ENCODE peak calls at places on chromosomes 1 and 21, in six cellular contexts. One of them, this sample, is unnamed.
A peak's percentile ranks its signal among the peaks of the same experiment; 100 is the strongest.

GRCh38 chr1:205317311-205317917 is 4.1 kb downstream of the NUAK2 start:
- DNase-seq in hippocampal formation: no peak
- DNase-seq in stimulated activated CD4-positive, alpha-beta T cell treated with anti-CD3 and anti-CD28 coated beads, Interleukin-4, amount 100 ng/mL, for 4 hours: no peak
- DNase-seq in HL-60: no peak
- DNase-seq in hypothalamus: no peak
- DNase-seq in B cell: no peak
- DNase-seq in this sample: no peak

GRCh38 chr1:82161651-82162238 is 361.0 kb downstream of the ADGRL2 start:
- DNase-seq in hippocampal formation: no peak
- DNase-seq in stimulated activated CD4-positive, alpha-beta T cell treated with anti-CD3 and anti-CD28 coated beads, Interleukin-4, amount 100 ng/mL, for 4 hours: no peak
- DNase-seq in HL-60: no peak
- DNase-seq in hypothalamus: no peak
- DNase-seq in B cell: no peak
- DNase-seq in this sample: no peak

GRCh38 chr1:246791303-246791918 is 67.2 kb downstream of the SCCPDH start:
- DNase-seq in hippocampal formation: no peak
- DNase-seq in stimulated activated CD4-positive, alpha-beta T cell treated with anti-CD3 and anti-CD28 coated beads, Interleukin-4, amount 100 ng/mL, for 4 hours: no peak
- DNase-seq in HL-60: no peak
- DNase-seq in hypothalamus: no peak
- DNase-seq in B cell: no peak
- DNase-seq in this sample: no peak

GRCh38 chr1:206489980-206490534 is 17.3 kb upstream of the RASSF5 start:
- DNase-seq in hippocampal formation: peak; percentile 50
- DNase-seq in stimulated activated CD4-positive, alpha-beta T cell treated with anti-CD3 and anti-CD28 coated beads, Interleukin-4, amount 100 ng/mL, for 4 hours: peak; percentile 61
- DNase-seq in HL-60: peak; percentile 70
- DNase-seq in hypothalamus: peak; percentile 23
- DNase-seq in B cell: peak; percentile 73
- DNase-seq in this sample: peak; percentile 74

GRCh38 chr1:30977105-30977504 is 68.5 kb upstream of the SDC3 start:
- DNase-seq in hippocampal formation: no peak
- DNase-seq in stimulated activated CD4-positive, alpha-beta T cell treated with anti-CD3 and anti-CD28 coated beads, Interleukin-4, amount 100 ng/mL, for 4 hours: no peak
- DNase-seq in HL-60: no peak
- DNase-seq in hypothalamus: no peak
- DNase-seq in B cell: no peak
- DNase-seq in this sample: no peak

GRCh38 chr1:25106352-25106751 is 126.0 kb downstream of the SYF2 start:
- DNase-seq in hippocampal formation: no peak
- DNase-seq in stimulated activated CD4-positive, alpha-beta T cell treated with anti-CD3 and anti-CD28 coated beads, Interleukin-4, amount 100 ng/mL, for 4 hours: no peak
- DNase-seq in HL-60: no peak
- DNase-seq in hypothalamus: no peak
- DNase-seq in B cell: no peak
- DNase-seq in this sample: no peak

GRCh38 chr1:205480349-205481278 is 23.9 kb upstream of the CDK18 start:
- DNase-seq in hippocampal formation: no peak
- DNase-seq in stimulated activated CD4-positive, alpha-beta T cell treated with anti-CD3 and anti-CD28 coated beads, Interleukin-4, amount 100 ng/mL, for 4 hours: peak; percentile 27
- DNase-seq in HL-60: no peak
- DNase-seq in hypothalamus: no peak
- DNase-seq in B cell: peak; percentile 65
- DNase-seq in this sample: no peak

GRCh38 chr1:55700359-55701130 is 485.4 kb upstream of the USP24 start:
- DNase-seq in hippocampal formation: no peak
- DNase-seq in stimulated activated CD4-positive, alpha-beta T cell treated with anti-CD3 and anti-CD28 coated beads, Interleukin-4, amount 100 ng/mL, for 4 hours: no peak
- DNase-seq in HL-60: no peak
- DNase-seq in hypothalamus: no peak
- DNase-seq in B cell: no peak
- DNase-seq in this sample: no peak

GRCh38 chr1:110777228-110777627 is 95.7 kb upstream of the CD53 start:
- DNase-seq in hippocampal formation: no peak
- DNase-seq in stimulated activated CD4-positive, alpha-beta T cell treated with anti-CD3 and anti-CD28 coated beads, Interleukin-4, amount 100 ng/mL, for 4 hours: no peak
- DNase-seq in HL-60: no peak
- DNase-seq in hypothalamus: no peak
- DNase-seq in B cell: no peak
- DNase-seq in this sample: no peak

GRCh38 chr1:156963621-156964020 is 43.2 kb downstream of the LRRC71 start:
- DNase-seq in hippocampal formation: no peak
- DNase-seq in stimulated activated CD4-positive, alpha-beta T cell treated with anti-CD3 and anti-CD28 coated beads, Interleukin-4, amount 100 ng/mL, for 4 hours: peak; percentile 34
- DNase-seq in HL-60: peak; percentile 72
- DNase-seq in hypothalamus: no peak
- DNase-seq in B cell: no peak
- DNase-seq in this sample: no peak

GRCh38 chr1:3790952-3791351 is 5.3 kb downstream of the LRRC47 start:
- DNase-seq in hippocampal formation: no peak
- DNase-seq in stimulated activated CD4-positive, alpha-beta T cell treated with anti-CD3 and anti-CD28 coated beads, Interleukin-4, amount 100 ng/mL, for 4 hours: no peak
- DNase-seq in HL-60: no peak
- DNase-seq in hypothalamus: no peak
- DNase-seq in B cell: no peak
- DNase-seq in this sample: no peak

GRCh38 chr1:232579958-232580705 is 49.8 kb downstream of the SIPA1L2 start:
- DNase-seq in hippocampal formation: no peak
- DNase-seq in stimulated activated CD4-positive, alpha-beta T cell treated with anti-CD3 and anti-CD28 coated beads, Interleukin-4, amount 100 ng/mL, for 4 hours: no peak
- DNase-seq in HL-60: no peak
- DNase-seq in hypothalamus: no peak
- DNase-seq in B cell: no peak
- DNase-seq in this sample: no peak

GRCh38 chr1:217053666-217054065 is 330.4 kb upstream of the ESRRG start:
- DNase-seq in hippocampal formation: peak; percentile 5
- DNase-seq in stimulated activated CD4-positive, alpha-beta T cell treated with anti-CD3 and anti-CD28 coated beads, Interleukin-4, amount 100 ng/mL, for 4 hours: no peak
- DNase-seq in HL-60: no peak
- DNase-seq in hypothalamus: no peak
- DNase-seq in B cell: no peak
- DNase-seq in this sample: no peak

GRCh38 chr21:41931041-41931451 is 22.8 kb downstream of the C2CD2 start:
- DNase-seq in hippocampal formation: no peak
- DNase-seq in stimulated activated CD4-positive, alpha-beta T cell treated with anti-CD3 and anti-CD28 coated beads, Interleukin-4, amount 100 ng/mL, for 4 hours: no peak
- DNase-seq in HL-60: no peak
- DNase-seq in hypothalamus: no peak
- DNase-seq in B cell: no peak
- DNase-seq in this sample: no peak

GRCh38 chr21:33434770-33435360 is 31.7 kb downstream of the IFNGR2 start:
- DNase-seq in hippocampal formation: no peak
- DNase-seq in stimulated activated CD4-positive, alpha-beta T cell treated with anti-CD3 and anti-CD28 coated beads, Interleukin-4, amount 100 ng/mL, for 4 hours: peak; percentile 20
- DNase-seq in HL-60: peak; percentile 51
- DNase-seq in hypothalamus: no peak
- DNase-seq in B cell: peak; percentile 43
- DNase-seq in this sample: no peak

GRCh38 chr1:184457500-184457899 is 70.7 kb downstream of the C1orf21 start:
- DNase-seq in hippocampal formation: no peak
- DNase-seq in stimulated activated CD4-positive, alpha-beta T cell treated with anti-CD3 and anti-CD28 coated beads, Interleukin-4, amount 100 ng/mL, for 4 hours: no peak
- DNase-seq in HL-60: no peak
- DNase-seq in hypothalamus: no peak
- DNase-seq in B cell: no peak
- DNase-seq in this sample: no peak

GRCh38 chr1:56563045-56563444 is 16.3 kb downstream of the PLPP3 start:
- DNase-seq in hippocampal formation: no peak
- DNase-seq in stimulated activated CD4-positive, alpha-beta T cell treated with anti-CD3 and anti-CD28 coated beads, Interleukin-4, amount 100 ng/mL, for 4 hours: no peak
- DNase-seq in HL-60: no peak
- DNase-seq in hypothalamus: peak; percentile 8
- DNase-seq in B cell: no peak
- DNase-seq in this sample: no peak

GRCh38 chr21:15455819-15456462 is 273.8 kb upstream of the USP25 start:
- DNase-seq in hippocampal formation: no peak
- DNase-seq in stimulated activated CD4-positive, alpha-beta T cell treated with anti-CD3 and anti-CD28 coated beads, Interleukin-4, amount 100 ng/mL, for 4 hours: no peak
- DNase-seq in HL-60: no peak
- DNase-seq in hypothalamus: no peak
- DNase-seq in B cell: no peak
- DNase-seq in this sample: no peak

GRCh38 chr21:36156815-36157670 is at the start of gene DOP1B:
- DNase-seq in hippocampal formation: no peak
- DNase-seq in stimulated activated CD4-positive, alpha-beta T cell treated with anti-CD3 and anti-CD28 coated beads, Interleukin-4, amount 100 ng/mL, for 4 hours: peak; percentile 27
- DNase-seq in HL-60: no peak
- DNase-seq in hypothalamus: no peak
- DNase-seq in B cell: peak; percentile 63
- DNase-seq in this sample: no peak